ENCODE peak calls at places on chromosome 11, in ten cellular contexts. One of them, this sample, is unnamed.

GRCh38 chr11:72075109-72075508 is 5.2 kb downstream of the NUMA1 start:
- DNase-seq in ureter: no peak
- DNase-seq in NCI-H2081: no peak
- DNase-seq in pulmonary artery endothelial cell: no peak
- DNase-seq in IMR-90: no peak
- DNase-seq in non-pigmented ciliary epithelial cell: no peak
- DNase-seq in hepatocyte: no peak
- DNase-seq in naive thymus-derived CD4-positive, alpha-beta T cell: no peak
- DNase-seq in fibroblast of the aortic adventitia: no peak
- DNase-seq in heart right ventricle: no peak
- DNase-seq in this sample: no peak

GRCh38 chr11:118215765-118216164 is 9.0 kb downstream of the JAML start:
- DNase-seq in fibroblast of the aortic adventitia: no peak
- DNase-seq in non-pigmented ciliary epithelial cell: no peak
- DNase-seq in heart right ventricle: no peak
- DNase-seq in IMR-90: no peak
- DNase-seq in pulmonary artery endothelial cell: no peak
- DNase-seq in ureter: no peak
- DNase-seq in hepatocyte: no peak
- DNase-seq in NCI-H2081: no peak
- DNase-seq in naive thymus-derived CD4-positive, alpha-beta T cell: no peak
- DNase-seq in this sample: no peak

GRCh38 chr11:33633251-33634003 is 67.2 kb downstream of the C11orf91 start:
- DNase-seq in pulmonary artery endothelial cell: no peak
- DNase-seq in NCI-H2081: no peak
- DNase-seq in heart right ventricle: no peak
- DNase-seq in hepatocyte: peak; percentile 76
- DNase-seq in naive thymus-derived CD4-positive, alpha-beta T cell: no peak
- DNase-seq in non-pigmented ciliary epithelial cell: peak; percentile 49
- DNase-seq in IMR-90: peak; percentile 72
- DNase-seq in ureter: no peak
- DNase-seq in fibroblast of the aortic adventitia: peak; percentile 25
- DNase-seq in this sample: no peak

GRCh38 chr11:73085189-73085875 is 56.8 kb downstream of the FCHSD2 start:
- DNase-seq in pulmonary artery endothelial cell: no peak
- DNase-seq in naive thymus-derived CD4-positive, alpha-beta T cell: no peak
- DNase-seq in heart right ventricle: peak; percentile 17
- DNase-seq in IMR-90: peak; percentile 63
- DNase-seq in ureter: no peak
- DNase-seq in fibroblast of the aortic adventitia: peak; percentile 36
- DNase-seq in non-pigmented ciliary epithelial cell: no peak
- DNase-seq in hepatocyte: no peak
- DNase-seq in NCI-H2081: no peak
- DNase-seq in this sample: peak; percentile 12

GRCh38 chr11:68935066-68935465 is 31.4 kb downstream of the IGHMBP2 start:
- DNase-seq in IMR-90: no peak
- DNase-seq in fibroblast of the aortic adventitia: no peak
- DNase-seq in heart right ventricle: no peak
- DNase-seq in ureter: no peak
- DNase-seq in naive thymus-derived CD4-positive, alpha-beta T cell: no peak
- DNase-seq in non-pigmented ciliary epithelial cell: no peak
- DNase-seq in hepatocyte: no peak
- DNase-seq in pulmonary artery endothelial cell: no peak
- DNase-seq in NCI-H2081: no peak
- DNase-seq in this sample: no peak

GRCh38 chr11:131465056-131465455 is 94.6 kb downstream of the NTM start:
- DNase-seq in IMR-90: no peak
- DNase-seq in ureter: no peak
- DNase-seq in naive thymus-derived CD4-positive, alpha-beta T cell: no peak
- DNase-seq in heart right ventricle: no peak
- DNase-seq in non-pigmented ciliary epithelial cell: no peak
- DNase-seq in fibroblast of the aortic adventitia: no peak
- DNase-seq in NCI-H2081: no peak
- DNase-seq in hepatocyte: no peak
- DNase-seq in pulmonary artery endothelial cell: no peak
- DNase-seq in this sample: no peak

GRCh38 chr11:131629925-131630324 is 259.5 kb downstream of the NTM start:
- DNase-seq in NCI-H2081: no peak
- DNase-seq in naive thymus-derived CD4-positive, alpha-beta T cell: no peak
- DNase-seq in heart right ventricle: no peak
- DNase-seq in pulmonary artery endothelial cell: no peak
- DNase-seq in fibroblast of the aortic adventitia: no peak
- DNase-seq in ureter: no peak
- DNase-seq in non-pigmented ciliary epithelial cell: no peak
- DNase-seq in hepatocyte: no peak
- DNase-seq in IMR-90: no peak
- DNase-seq in this sample: no peak

GRCh38 chr11:120335596-120335927 is 651 bp upstream of the ARHGEF12 start:
- DNase-seq in hepatocyte: no peak
- DNase-seq in naive thymus-derived CD4-positive, alpha-beta T cell: peak; percentile 34
- DNase-seq in heart right ventricle: no peak
- DNase-seq in fibroblast of the aortic adventitia: peak; percentile 69
- DNase-seq in pulmonary artery endothelial cell: no peak
- DNase-seq in ureter: no peak
- DNase-seq in non-pigmented ciliary epithelial cell: no peak
- DNase-seq in IMR-90: peak; percentile 34
- DNase-seq in NCI-H2081: peak; percentile 57
- DNase-seq in this sample: no peak

This sample was measured in frontal cortex.